ENCODE peak calls at places on chromosomes 1 and 21, in four cellular contexts. One of them, this sample, is unnamed.
A peak's percentile ranks its signal among the peaks of the same experiment; 100 is the strongest.

GRCh38 chr1:37901191-37901892 is 42.0 kb upstream of the MTF1 start:
- DNase-seq in testis: no peak
- DNase-seq in K562: no peak
- DNase-seq in esophagus squamous epithelium: no peak
- DNase-seq in this sample: no peak

GRCh38 chr21:15730484-15731242 is 881 bp downstream of the USP25 start:
- DNase-seq in esophagus squamous epithelium: no peak
- DNase-seq in testis: no peak
- DNase-seq in K562: no peak
- DNase-seq in this sample: no peak

GRCh38 chr1:81832573-81832972 is 31.8 kb downstream of the ADGRL2 start:
- DNase-seq in esophagus squamous epithelium: no peak
- DNase-seq in K562: no peak
- DNase-seq in testis: no peak
- DNase-seq in this sample: no peak

GRCh38 chr1:227749916-227750710 is 14.9 kb downstream of the SNAP47 start:
- DNase-seq in esophagus squamous epithelium: no peak
- DNase-seq in K562: no peak
- DNase-seq in testis: peak; percentile 38
- DNase-seq in this sample: no peak

GRCh38 chr21:28111151-28111619 is 881.5 kb downstream of the LTN1 start:
- DNase-seq in testis: peak; percentile 83
- DNase-seq in esophagus squamous epithelium: no peak
- DNase-seq in K562: no peak
- DNase-seq in this sample: no peak

GRCh38 chr1:38005195-38006007 is at the start of gene FHL3:
- DNase-seq in testis: peak; percentile 50
- DNase-seq in esophagus squamous epithelium: no peak
- DNase-seq in K562: peak; percentile 96
- DNase-seq in this sample: no peak

GRCh38 chr1:28921286-28921869 is 7.0 kb downstream of the EPB41 start:
- DNase-seq in esophagus squamous epithelium: no peak
- DNase-seq in testis: no peak
- DNase-seq in K562: no peak
- DNase-seq in this sample: no peak

GRCh38 chr1:90726716-90727480 is 9.8 kb upstream of the BARHL2 start:
- DNase-seq in testis: no peak
- DNase-seq in esophagus squamous epithelium: no peak
- DNase-seq in K562: no peak
- DNase-seq in this sample: peak; percentile 87

GRCh38 chr21:34197561-34197960 is 124.2 kb downstream of the MRPS6 start:
- DNase-seq in esophagus squamous epithelium: no peak
- DNase-seq in K562: no peak
- DNase-seq in testis: no peak
- DNase-seq in this sample: peak; percentile 64

GRCh38 chr1:230976360-230976759 is 2.3 kb downstream of the TTC13 start:
- DNase-seq in K562: no peak
- DNase-seq in esophagus squamous epithelium: no peak
- DNase-seq in testis: no peak
- DNase-seq in this sample: no peak

GRCh38 chr1:153174624-153175023 is 23.9 kb upstream of the SPRR2G start:
- DNase-seq in K562: no peak
- DNase-seq in testis: no peak
- DNase-seq in esophagus squamous epithelium: no peak
- DNase-seq in this sample: no peak

GRCh38 chr21:45302082-45303061 is 14.7 kb upstream of the POFUT2 start:
- DNase-seq in testis: peak; percentile 69
- DNase-seq in K562: no peak
- DNase-seq in esophagus squamous epithelium: no peak
- DNase-seq in this sample: no peak

GRCh38 chr1:201933840-201934430 is 12.4 kb downstream of the LMOD1 start:
- DNase-seq in K562: no peak
- DNase-seq in testis: no peak
- DNase-seq in esophagus squamous epithelium: no peak
- DNase-seq in this sample: no peak

GRCh38 chr1:5721634-5722215 is 270.5 kb downstream of the NPHP4 start:
- DNase-seq in K562: peak; percentile 65
- DNase-seq in testis: peak; percentile 54
- DNase-seq in esophagus squamous epithelium: no peak
- DNase-seq in this sample: no peak

GRCh38 chr1:206551985-206552325 is 44.6 kb downstream of the RASSF5 start:
- DNase-seq in testis: no peak
- DNase-seq in esophagus squamous epithelium: no peak
- DNase-seq in K562: no peak
- DNase-seq in this sample: no peak

DNA sequence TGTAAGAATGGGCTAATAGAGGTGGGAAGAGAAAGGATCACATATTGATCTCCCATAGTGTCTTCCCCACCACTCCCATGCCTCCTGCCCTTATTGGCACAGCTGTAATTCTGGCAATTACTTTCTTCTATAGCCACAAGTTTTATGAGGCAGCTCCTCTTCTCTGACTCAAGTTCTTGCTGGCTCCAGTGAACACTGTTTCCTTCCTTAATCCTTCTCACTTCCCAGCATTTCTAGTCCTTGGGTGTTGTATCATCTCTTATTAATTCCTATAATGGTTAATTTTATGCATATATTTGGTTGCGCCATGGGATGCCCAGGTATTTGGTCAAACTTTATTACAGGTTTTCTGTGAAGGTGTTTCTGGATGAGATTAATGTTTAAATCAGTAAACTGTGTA is 103.3 kb downstream of the MRPL39 start:
- DNase-seq in K562: no peak
- DNase-seq in testis: no peak
- DNase-seq in esophagus squamous epithelium: no peak
- DNase-seq in this sample: no peak
- H3K9me3 ChIP-seq in K562: no peaks in the 10 kb centered on the region
- H3K9me3 ChIP-seq in testis: no peaks in the 10 kb centered on the region
- H3K9me3 ChIP-seq in esophagus squamous epithelium: no peaks in the 10 kb centered on the region
- H3K9me3 ChIP-seq in this sample: no peaks in the 10 kb centered on the region

DNA sequence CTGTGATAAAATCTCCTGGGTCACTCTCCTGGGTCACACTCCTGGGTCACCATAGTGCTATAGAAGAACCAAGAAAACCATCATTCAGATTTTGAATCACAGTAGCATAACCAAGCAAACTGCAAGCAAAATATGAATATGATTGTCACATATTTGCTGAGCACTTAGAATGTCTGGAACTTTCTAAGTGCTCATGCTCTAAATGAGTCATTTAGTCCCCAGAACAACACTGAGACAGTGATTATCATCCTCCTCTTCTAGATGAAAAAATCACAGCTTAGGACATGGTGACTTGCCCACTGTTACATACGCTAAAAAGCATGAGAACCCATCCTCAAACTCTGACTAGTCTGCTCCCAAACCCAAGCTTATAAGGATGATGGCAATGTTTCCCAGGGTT is 39.5 kb upstream of the DDAH1 start:
- DNase-seq in esophagus squamous epithelium: no peak
- DNase-seq in testis: no peak
- DNase-seq in K562: no peak
- DNase-seq in this sample: no peak
- H3K27ac ChIP-seq in esophagus squamous epithelium: no peak overlapping the region
- H3K27ac ChIP-seq in testis: no peak overlapping the region
- H3K27ac ChIP-seq in K562: no peak overlapping the region
- H3K27ac ChIP-seq in this sample: no peak overlapping the region

DNA sequence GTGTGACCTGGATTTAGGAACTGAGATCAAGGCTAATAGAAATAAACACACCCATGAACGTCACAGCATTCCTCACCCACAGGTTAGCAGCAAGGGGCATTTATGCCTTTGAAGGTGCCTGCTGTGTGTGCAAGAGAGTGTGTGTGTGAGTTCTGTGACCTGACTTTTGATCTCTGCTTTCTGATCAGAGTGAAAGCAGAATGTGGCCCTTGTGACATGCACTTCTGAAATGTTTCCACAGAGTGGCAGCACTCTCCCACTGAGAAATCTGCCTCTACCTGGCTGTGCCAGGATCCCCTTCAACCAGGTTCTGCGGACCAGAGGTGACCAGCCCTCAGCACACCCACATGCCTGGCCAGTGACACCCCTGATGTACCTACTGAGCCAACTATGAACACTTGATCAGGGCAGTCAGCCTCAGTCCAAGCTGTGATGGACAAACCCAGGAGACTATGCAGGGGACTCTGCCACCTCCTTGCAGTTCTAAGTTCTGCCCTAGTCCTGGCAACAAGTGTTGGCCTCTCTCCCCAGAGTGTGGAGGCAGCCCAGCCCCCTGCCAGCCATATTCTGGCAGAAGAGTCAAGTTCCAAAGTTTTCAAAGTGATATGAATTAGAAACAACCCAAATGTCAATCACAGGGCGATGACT is 41.0 kb downstream of the RXRG start:
- DNase-seq in K562: peak; percentile 38
- DNase-seq in esophagus squamous epithelium: no peak
- DNase-seq in testis: peak; percentile 32
- DNase-seq in this sample: no peak
- TF ChIP-seq POLR2A in K562: no peak
- TF ChIP-seq POLR2A in esophagus squamous epithelium: no peak
- TF ChIP-seq POLR2A in testis: no peak
- TF ChIP-seq POLR2A in this sample: no peak

DNA sequence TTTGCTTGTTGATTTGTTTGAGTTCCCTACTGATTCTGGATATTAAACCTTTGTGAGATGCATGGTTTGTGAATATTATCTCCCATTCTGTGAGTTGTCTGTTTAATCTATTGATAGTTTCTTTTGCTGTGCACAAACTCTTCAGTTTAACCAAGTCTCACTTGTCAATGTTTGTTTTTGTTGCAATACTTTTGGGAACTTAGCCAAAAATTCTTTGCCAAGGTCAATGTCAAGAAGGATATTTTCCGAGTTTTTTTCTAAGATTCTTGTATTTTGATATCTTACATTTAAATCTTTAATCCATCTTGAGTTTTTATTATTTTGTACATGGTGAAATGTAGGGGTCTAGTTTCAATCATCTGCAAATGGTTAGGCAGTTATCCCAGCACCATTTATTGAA is 1230.7 kb upstream of the NCAM2 start:
- DNase-seq in K562: no peak
- DNase-seq in testis: no peak
- DNase-seq in esophagus squamous epithelium: no peak
- DNase-seq in this sample: no peak
- H3K9me3 ChIP-seq in K562: no peaks in the 10 kb centered on the region
- H3K9me3 ChIP-seq in testis: no peaks in the 10 kb centered on the region
- H3K9me3 ChIP-seq in esophagus squamous epithelium: no peaks in the 10 kb centered on the region
- H3K9me3 ChIP-seq in this sample: no peaks in the 10 kb centered on the region

DNA sequence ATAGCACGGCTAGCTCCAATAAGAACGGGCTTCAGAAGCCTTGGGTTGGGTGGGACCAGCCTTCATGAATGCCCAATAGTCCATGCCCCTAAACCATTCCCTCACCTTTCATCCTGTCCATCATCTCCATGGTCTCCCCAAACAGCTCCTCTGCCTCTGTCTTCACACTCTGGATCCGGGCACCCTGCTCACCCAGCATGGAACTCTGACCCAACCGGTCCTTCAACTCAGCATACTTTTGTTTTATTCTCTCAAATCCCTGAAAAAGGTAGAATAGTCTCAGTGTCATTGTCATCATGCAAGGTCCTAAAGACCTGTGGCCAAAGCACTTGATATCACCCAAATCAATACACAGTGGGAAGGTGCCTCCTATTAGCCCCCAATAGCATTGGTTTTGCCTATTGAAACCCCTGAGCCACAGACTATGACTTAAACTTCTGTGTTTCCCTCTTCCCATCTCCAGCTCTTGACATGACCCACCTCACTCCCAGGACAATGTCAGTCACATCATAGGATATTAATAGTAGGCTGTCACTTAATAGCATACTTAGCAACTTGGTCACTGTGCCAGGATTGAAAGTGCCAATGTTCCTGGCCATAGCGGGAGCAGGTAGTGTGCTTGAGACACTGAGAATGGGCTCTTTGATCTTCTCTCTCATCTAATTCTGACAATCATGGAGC is 33.0 kb downstream of the CAMK1G start:
- DNase-seq in testis: no peak
- DNase-seq in K562: no peak
- DNase-seq in esophagus squamous epithelium: no peak
- DNase-seq in this sample: no peak
- H3K27ac ChIP-seq in testis: no peak overlapping the region
- H3K27ac ChIP-seq in K562: no peak overlapping the region
- H3K27ac ChIP-seq in esophagus squamous epithelium: no peak overlapping the region
- H3K27ac ChIP-seq in this sample: no peak overlapping the region